ENCODE peak calls at places on chromosome 12, in four cellular contexts. J is HepG2, M is GM12878, I is HEK293T. P is an unnamed sample.

GRCh38 chr12:129887047-129887568 is 16.7 kb downstream of the TMEM132D start:
- DNase-seq in M (no peak), J (no peak), I (no peak), P (no peak)

GRCh38 chr12:15629761-15630160 is 159.4 kb downstream of the EPS8 start:
- DNase-seq in I (no peak), J (no peak), M (no peak), P (no peak)

GRCh38 chr12:24494401-24494800 is 454.5 kb downstream of the BCAT1 start:
- DNase-seq in M (no peak), I (no peak), J (no peak), P (no peak)

GRCh38 chr12:51000245-51000644 is 25.9 kb downstream of the SLC11A2 start:
- DNase-seq in I (no peak), J (no peak), M (no peak), P (no peak)

GRCh38 chr12:49428652-49429549 is 61.6 kb downstream of the SPATS2 start:
- DNase-seq in J (no peak), I (no peak), M (peak), P (peak)

GRCh38 chr12:118035194-118036041 is 18.9 kb downstream of the RFC5 start:
- DNase-seq in I (no peak), M (peak), J (no peak), P (no peak)

GRCh38 chr12:69027411-69027811 is 94.4 kb upstream of the CPM start:
- DNase-seq in I (no peak), M (no peak), J (no peak), P (no peak)

GRCh38 chr12:124386059-124386458 is 91.2 kb downstream of the RFLNA start:
- DNase-seq in M (no peak), J (no peak), I (no peak), P (no peak)

GRCh38 chr12:57099062-57099714 is 10.3 kb downstream of the NAB2 start:
- DNase-seq in M (no peak), J (no peak), I (no peak), P (no peak)

GRCh38 chr12:50924439-50925341 is 27.7 kb upstream of the HIGD1C start:
- DNase-seq in I (peak), J (peak), M (peak), P (peak)

GRCh38 chr12:57693317-57693658 is 644 bp upstream of the OS9 start:
- DNase-seq in I (no peak), M (no peak), J (no peak), P (no peak)

GRCh38 chr12:402127-402456 is 648 bp downstream of the CCDC77 start:
- DNase-seq in M (no peak), J (peak), I (peak), P (no peak)

GRCh38 chr12:67804168-67804567 is 155.6 kb downstream of the DYRK2 start:
- DNase-seq in I (no peak), M (no peak), J (no peak), P (no peak)

DNA sequence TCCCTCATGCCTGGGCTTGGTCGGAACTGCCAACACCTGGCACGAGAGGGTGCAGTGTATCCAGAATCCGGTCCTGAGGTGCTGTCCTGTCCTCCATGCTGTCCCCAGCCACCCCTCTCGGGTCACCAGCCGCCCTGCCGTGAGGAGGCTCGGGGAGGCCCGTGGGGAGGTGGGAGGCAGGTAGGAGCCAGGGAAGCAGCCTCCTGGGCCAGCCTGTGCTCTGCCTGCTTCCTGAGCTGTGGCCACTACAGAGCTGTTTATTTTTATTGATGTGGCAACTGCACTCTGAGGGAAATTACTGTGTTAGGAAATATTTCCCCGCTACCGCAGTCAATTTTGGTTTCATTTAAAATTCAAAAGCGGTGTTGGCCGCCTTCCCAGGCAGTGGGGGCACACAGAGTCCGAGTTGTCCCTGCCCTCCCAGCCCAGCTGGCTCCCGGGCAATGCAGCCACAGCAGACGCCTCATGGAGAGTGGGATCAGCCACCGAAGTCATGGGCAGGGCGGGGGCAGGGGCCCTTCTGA is 18.3 kb downstream of the NOC4L start:
- DNase-seq in M (no peak), J (no peak), I (no peak), P (no peak)
- TF ChIP-seq TARDBP in M (no peak), J (no peak), I (no peak), P (no peak)

DNA sequence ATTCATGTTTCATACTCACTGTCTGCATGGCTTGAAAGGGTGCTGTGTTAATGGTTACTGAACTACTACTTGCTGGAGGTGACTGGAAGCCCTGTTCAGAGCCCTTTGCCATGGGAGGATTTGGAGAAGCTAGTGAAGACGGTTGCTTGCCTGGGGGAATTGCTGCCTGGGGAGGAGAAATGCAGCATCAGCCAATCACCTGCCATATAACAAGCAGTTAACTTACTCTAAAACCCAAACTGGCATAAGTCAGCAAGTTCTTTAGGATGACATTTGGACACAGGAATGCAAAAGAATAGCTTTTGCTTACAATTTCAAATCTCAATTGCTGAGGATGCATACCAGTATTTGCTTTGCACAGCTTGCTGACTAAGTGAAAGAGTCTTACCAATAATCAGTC is 23.4 kb upstream of the IPO8 start:
- DNase-seq in I (no peak), M (no peak), J (no peak), P (no peak)
- TF ChIP-seq TARDBP in I (no peak), M (no peak), J (no peak), P (no peak)

GRCh38 chr12:53564941-53565340 is 57.7 kb upstream of the NPFF start:
- DNase-seq in J (no peak), I (no peak), M (no peak), P (no peak)
- TF ChIP-seq TARDBP in J (no peak), I (no peak), M (no peak), P (no peak)

GRCh38 chr12:32124637-32125036 is 18.0 kb downstream of the BICD1 start:
- DNase-seq in J (no peak), I (no peak), M (no peak), P (no peak)

GRCh38 chr12:32118806-32119205 is 12.2 kb downstream of the BICD1 start:
- DNase-seq in I (no peak), M (no peak), J (no peak), P (no peak)

GRCh38 chr12:32115404-32116104 is 8.9 kb downstream of the BICD1 start:
- DNase-seq in J (no peak), M (no peak), I (no peak), P (no peak)

GRCh38 chr12:32116897-32117296 is 10.2 kb downstream of the BICD1 start:
- DNase-seq in M (no peak), I (no peak), J (no peak), P (no peak)

DNA sequence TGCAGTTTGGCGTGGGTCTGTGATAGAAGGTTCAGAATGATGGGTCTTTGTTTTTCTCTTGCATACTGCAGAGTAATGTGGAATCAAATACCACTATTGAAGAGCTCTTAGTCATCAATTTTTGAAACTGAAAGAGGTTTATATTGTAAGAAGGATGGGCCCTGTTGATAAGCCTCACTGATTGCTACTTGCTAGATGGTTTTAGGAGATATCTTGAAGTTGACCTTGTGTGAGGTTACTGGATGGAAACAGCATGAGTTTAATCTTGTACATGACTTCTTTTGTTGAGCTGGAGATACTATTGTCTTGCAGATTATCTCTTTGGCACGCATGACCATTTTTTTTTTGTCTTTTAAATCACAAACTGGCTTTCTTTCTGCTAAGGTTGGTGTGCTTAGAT is 13.8 kb downstream of the BICD1 start:
- DNase-seq in M (no peak), I (no peak), J (no peak), P (no peak)
- TF ChIP-seq TARDBP in M (no peak), I (no peak), J (no peak), P (no peak)

GRCh38 chr12:6549379-6550151 is 6.3 kb downstream of the IFFO1 start:
- DNase-seq in I (no peak), M (no peak), J (no peak), P (no peak)
- TF ChIP-seq TARDBP in I (no peak), M (no peak), J (no peak), P (no peak)

DNA sequence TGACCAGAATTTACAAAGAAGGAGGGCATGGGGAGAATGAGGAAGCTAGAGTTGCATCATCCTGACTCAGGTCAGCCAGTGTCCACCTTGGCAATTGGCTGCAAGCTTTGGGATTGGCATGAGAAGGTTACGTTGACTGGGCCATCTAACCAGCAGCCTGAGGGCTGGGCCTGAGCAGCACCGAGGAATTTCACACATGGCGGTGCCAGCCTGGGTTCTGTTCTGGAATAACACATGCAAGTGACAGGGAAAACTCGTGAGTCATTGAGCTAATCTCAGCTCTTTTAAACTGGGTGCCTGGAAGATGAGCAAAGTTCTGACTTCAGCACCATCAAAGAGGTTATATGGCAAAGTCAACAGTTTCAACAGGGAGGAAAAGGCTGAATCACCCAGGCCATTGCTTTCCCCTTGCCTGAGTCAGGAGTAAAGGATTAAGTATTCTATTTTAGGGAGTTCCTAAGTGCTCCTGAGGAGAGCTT is 543.2 kb upstream of the TBX3 start:
- DNase-seq in I (no peak), J (peak), M (no peak), P (no peak)
- TF ChIP-seq TARDBP in I (no peak), J (no peak), M (no peak), P (no peak)

DNA sequence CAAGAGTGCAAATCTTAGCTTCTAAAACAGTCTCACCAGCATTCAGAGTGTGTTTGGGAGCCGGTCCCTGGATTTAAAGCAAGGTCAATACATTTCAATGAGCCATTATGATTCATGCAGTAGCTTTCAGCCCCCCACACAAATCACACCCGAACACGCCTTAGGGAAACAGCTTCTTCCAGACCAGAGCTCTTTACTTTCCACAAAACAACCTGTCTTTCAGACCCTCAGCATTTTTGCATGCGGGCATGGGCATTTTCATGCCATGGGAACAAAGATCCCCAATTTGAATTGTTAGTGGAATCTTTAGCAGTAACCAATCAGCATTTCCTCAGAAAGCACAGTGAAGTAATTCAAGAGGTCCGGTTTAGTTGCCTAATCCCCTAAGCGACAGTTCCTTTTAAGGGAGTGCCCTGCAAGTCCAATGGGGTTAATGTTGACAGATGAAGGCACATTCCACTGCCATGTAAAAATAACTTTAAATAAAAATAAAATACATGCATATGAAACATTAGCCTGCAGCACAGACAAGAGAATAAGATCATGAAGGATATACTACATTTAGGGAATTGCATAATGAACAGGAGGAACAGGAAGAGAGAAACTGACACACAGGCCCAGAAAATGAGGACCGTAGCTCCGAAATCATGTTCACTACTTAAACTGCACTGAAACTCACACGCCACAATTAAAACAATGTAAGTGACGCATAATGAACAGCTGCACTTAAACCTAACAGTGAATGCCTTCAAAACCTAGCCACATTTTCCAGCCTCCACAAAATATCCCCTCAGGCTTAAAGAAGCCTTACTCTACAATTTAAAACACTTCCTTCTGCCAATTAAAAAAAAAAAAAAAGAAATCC is 4.0 kb downstream of the VPS37B start:
- DNase-seq in I (no peak), J (no peak), M (no peak), P (peak)
- TF ChIP-seq TARDBP in I (no peak), J (no peak), M (no peak), P (no peak)

DNA sequence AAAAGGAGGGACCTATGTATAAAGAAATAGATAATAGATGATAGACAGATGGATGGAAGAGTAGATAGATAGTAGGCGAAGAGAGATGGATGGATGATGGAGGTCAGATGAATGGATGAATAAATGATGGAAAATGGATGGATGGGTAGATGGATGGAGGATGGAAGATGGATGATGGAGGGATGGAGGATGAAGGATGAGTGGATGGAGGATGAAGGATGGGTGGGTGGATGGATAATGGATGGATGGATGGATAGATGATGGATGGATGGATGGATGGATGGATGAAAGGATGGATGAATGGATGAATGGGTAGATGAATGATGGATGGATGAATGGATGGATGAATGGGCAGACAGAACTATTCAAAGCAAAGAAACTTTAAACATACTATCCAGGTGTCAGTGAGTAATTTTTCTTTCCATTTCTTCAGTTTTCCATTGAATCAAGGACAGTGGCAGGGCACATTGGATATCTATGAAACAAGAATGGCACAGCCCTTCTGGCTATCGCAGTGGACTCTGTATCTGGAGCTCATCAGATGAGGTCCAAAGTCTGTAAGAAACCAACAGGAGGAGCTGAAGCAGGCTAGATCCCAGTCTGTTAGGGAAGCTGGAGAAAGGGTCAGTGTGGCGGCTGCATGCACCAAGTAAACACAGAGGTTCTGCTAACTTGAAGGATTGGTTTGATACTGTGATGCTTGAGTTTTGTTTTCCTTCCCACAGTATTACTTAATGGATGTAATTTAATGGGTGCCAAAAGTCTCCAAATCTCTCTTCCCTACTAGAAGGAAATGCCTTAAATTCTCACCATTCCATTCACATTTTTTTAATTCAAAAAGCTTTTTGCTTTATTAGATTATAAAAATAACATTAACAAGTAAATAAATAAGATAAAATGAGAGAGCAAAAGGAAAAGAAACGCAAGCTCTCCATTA is 18.1 kb upstream of the MED13L start:
- DNase-seq in J (no peak), M (no peak), I (no peak), P (no peak)
- TF ChIP-seq TARDBP in J (no peak), M (no peak), I (no peak), P (no peak)

GRCh38 chr12:123150273-123150803 is 552 bp downstream of the PITPNM2 start:
- DNase-seq in M (no peak), J (no peak), I (peak), P (peak)

GRCh38 chr12:123152823-123153222 is 1.9 kb upstream of the PITPNM2 start:
- DNase-seq in J (no peak), M (no peak), I (no peak), P (no peak)

GRCh38 chr12:123150804-123151678 is at the start of gene PITPNM2:
- DNase-seq in J (no peak), I (peak), M (no peak), P (peak)

GRCh38 chr12:123151679-123152454 is 977 bp upstream of the PITPNM2 start:
- DNase-seq in M (no peak), I (no peak), J (no peak), P (no peak)

GRCh38 chr12:123153906-123154305 is 3.0 kb upstream of the PITPNM2 start:
- DNase-seq in I (no peak), M (no peak), J (no peak), P (no peak)
- TF ChIP-seq TARDBP in I (no peak), M (no peak), J (no peak), P (no peak)

DNA sequence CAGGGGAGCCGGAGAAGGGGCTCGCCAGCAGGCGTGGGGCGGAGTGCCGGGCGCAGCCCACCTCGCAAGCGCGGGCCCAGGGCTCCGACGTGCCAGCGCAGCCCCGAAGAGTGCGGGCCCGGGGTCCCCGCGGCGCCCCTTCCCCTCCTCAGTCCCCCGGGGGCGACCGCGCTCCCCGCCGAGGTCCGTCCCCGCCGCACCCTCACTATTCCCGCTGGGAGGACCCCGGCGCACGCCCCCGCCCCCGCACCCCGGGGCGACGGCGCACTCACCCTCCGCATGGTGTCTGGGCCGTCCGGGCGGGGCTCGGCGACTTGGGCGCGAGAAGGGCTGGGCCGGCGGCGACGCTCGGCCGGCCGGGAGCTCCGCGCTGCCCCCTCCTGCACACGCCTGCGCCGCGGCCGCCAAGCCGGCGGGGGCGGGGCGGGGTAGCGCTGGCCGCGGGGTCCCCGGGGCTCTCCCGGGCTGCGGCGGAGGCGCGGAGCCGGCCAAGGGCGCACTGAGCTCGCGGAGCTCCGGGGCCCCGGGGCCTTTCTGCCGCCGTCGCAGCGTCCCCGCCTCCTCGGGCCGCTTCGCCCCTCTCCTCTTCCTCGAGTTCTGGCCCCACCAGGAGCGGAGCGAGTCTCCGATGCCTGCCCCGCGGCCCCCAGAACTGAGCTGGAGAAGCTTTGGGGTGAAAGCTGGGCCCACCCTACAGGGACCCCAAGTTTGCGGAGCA is 130.0 kb downstream of the NDUFA12 start:
- DNase-seq in J (no peak), I (peak), M (no peak), P (peak)
- TF ChIP-seq TARDBP in J (no peak), I (no peak), M (no peak), P (no peak)

P was measured in K562.